ENCODE peak calls at places on chromosomes 5 and 9, in eight cellular contexts. H is NCI-H2171; C is PC-3; D is iPS-NIHi11; Z is NCI-H748 treated with DMSO at 0.1 percent for 48 hours; G is nephron progenitor cell; X is activated CD4-positive, CD25-positive, alpha-beta regulatory T cell; A is caudate nucleus. K is an unnamed sample.
A peak's percentile ranks its signal among the peaks of the same experiment; 100 is the strongest.

GRCh38 chr5:180323929-180324632 is 29.1 kb downstream of the GFPT2 start:
- DNase-seq in Z (no peak), C (no peak), D (no peak), A (peak; percentile 35), X (no peak), H (no peak), G (no peak), K (no peak)

GRCh38 chr9:114004221-114004716 is 73.8 kb downstream of the AMBP start:
- DNase-seq in A (peak; percentile 44), G (no peak), C (no peak), D (no peak), H (no peak), X (no peak), Z (no peak), K (no peak)

GRCh38 chr5:159056201-159056600 is 43.5 kb downstream of the EBF1 start:
- DNase-seq in G (no peak), H (no peak), A (no peak), Z (no peak), X (no peak), D (no peak), C (no peak), K (no peak)

GRCh38 chr5:116685931-116686330 is 111.3 kb upstream of the SEMA6A start:
- DNase-seq in D (no peak), H (no peak), X (no peak), Z (no peak), A (no peak), C (no peak), G (no peak), K (no peak)

GRCh38 chr9:124392855-124393460 is 22.3 kb downstream of the PSMB7 start:
- DNase-seq in H (no peak), A (peak; percentile 57), Z (no peak), D (peak; percentile 53), G (no peak), X (no peak), C (peak; percentile 95), K (peak; percentile 74)

GRCh38 chr5:400282-401215 is 42.4 kb upstream of the EXOC3 start:
- DNase-seq in D (no peak), H (peak; percentile 94), X (no peak), Z (no peak), C (peak; percentile 55), A (no peak), G (no peak), K (no peak)

GRCh38 chr5:135578685-135579341 is at the start of gene CXCL14:
- DNase-seq in G (peak; percentile 68), Z (no peak), A (peak; percentile 33), H (no peak), D (peak; percentile 77), C (no peak), X (no peak), K (peak; percentile 84)

GRCh38 chr9:133758228-133758627 is 20.1 kb upstream of the SARDH start:
- DNase-seq in A (no peak), H (no peak), C (no peak), X (no peak), G (no peak), D (no peak), Z (no peak), K (no peak)

GRCh38 chr5:3740546-3741371 is 145.1 kb downstream of the IRX1 start:
- DNase-seq in C (peak; percentile 49), G (no peak), D (no peak), A (no peak), X (no peak), H (no peak), Z (no peak), K (no peak)

GRCh38 chr9:115992834-115993233 is 160.8 kb upstream of the PAPPA start:
- DNase-seq in D (no peak), H (no peak), G (no peak), X (no peak), C (no peak), Z (no peak), A (no peak), K (peak; percentile 6)

GRCh38 chr9:87878930-87879603 is 3.6 kb upstream of the SPATA31E1 start:
- DNase-seq in Z (no peak), X (no peak), D (no peak), C (peak; percentile 57), G (no peak), H (no peak), A (no peak), K (no peak)

GRCh38 chr5:132433141-132433540 is 57.4 kb downstream of the IRF1 start:
- DNase-seq in A (no peak), G (no peak), C (no peak), H (no peak), X (no peak), Z (no peak), D (no peak), K (no peak)

GRCh38 chr9:12684923-12685468 is 8.2 kb upstream of the TYRP1 start:
- DNase-seq in G (no peak), C (no peak), X (no peak), H (no peak), Z (no peak), A (no peak), D (no peak), K (no peak)

GRCh38 chr9:16223074-16223871 is 647.2 kb downstream of the BNC2 start:
- DNase-seq in G (no peak), Z (peak; percentile 24), D (no peak), C (peak; percentile 77), H (no peak), X (no peak), A (no peak), K (no peak)

GRCh38 chr5:181234455-181235306 is 9.0 kb downstream of the RACK1 start:
- DNase-seq in H (no peak), Z (no peak), D (no peak), G (no peak), X (no peak), C (no peak), A (no peak), K (peak; percentile 31)

K was measured in GM23338.